ENCODE peak calls at places on chromosome 6, in four cellular contexts. L is body of pancreas, T is cardiac muscle cell, U is left ventricle myocardium inferior. Q is an unnamed sample.

GRCh38 chr6:158498362-158498761 is 61.5 kb upstream of the TMEM181 start:
- DNase-seq in L (no peak), T (no peak), U (no peak), Q (no peak)

GRCh38 chr6:83536034-83536646 is 23.8 kb downstream of the PRSS35 start:
- DNase-seq in T (peak; percentile 69), U (no peak), L (peak; percentile 65), Q (no peak)

GRCh38 chr6:150004101-150004782 is 21.1 kb downstream of the RAET1L start:
- DNase-seq in U (no peak), L (no peak), T (no peak), Q (no peak)

GRCh38 chr6:163214259-163214658 is 200.3 kb upstream of the QKI start:
- DNase-seq in U (no peak), T (no peak), L (no peak), Q (no peak)

GRCh38 chr6:66103354-66103753 is 396.3 kb upstream of the EYS start:
- DNase-seq in L (no peak), U (no peak), T (peak; percentile 10), Q (no peak)

GRCh38 chr6:145878591-145879295 is 64.1 kb upstream of the FBXO30 start:
- DNase-seq in L (no peak), T (no peak), U (no peak), Q (no peak)

GRCh38 chr6:39777661-39778060 is 14.5 kb upstream of the DAAM2 start:
- DNase-seq in L (no peak), T (peak; percentile 44), U (peak; percentile 32), Q (no peak)

GRCh38 chr6:147974376-147974775 is 368.3 kb upstream of the SASH1 start:
- DNase-seq in T (no peak), U (no peak), L (no peak), Q (no peak)

GRCh38 chr6:140124498-140124897 is 750.0 kb upstream of the CITED2 start:
- DNase-seq in U (no peak), T (no peak), L (no peak), Q (no peak)

GRCh38 chr6:21593412-21593926 is at the start of gene SOX4:
- DNase-seq in L (peak; percentile 98), U (peak; percentile 93), T (peak; percentile 98), Q (peak; percentile 95)

GRCh38 chr6:25217275-25217674 is 61.9 kb upstream of the CARMIL1 start:
- DNase-seq in L (no peak), U (no peak), T (no peak), Q (no peak)

GRCh38 chr6:11202513-11203305 is 29.8 kb downstream of the NEDD9 start:
- DNase-seq in U (no peak), L (peak; percentile 51), T (no peak), Q (no peak)

GRCh38 chr6:81814365-81815109 is 62.1 kb upstream of the TENT5A start:
- DNase-seq in U (no peak), L (no peak), T (no peak), Q (no peak)

GRCh38 chr6:138571174-138571573 is 71.9 kb upstream of the NHSL1 start:
- DNase-seq in U (no peak), T (no peak), L (no peak), Q (no peak)

GRCh38 chr6:41976794-41977484 is 35.3 kb upstream of the CCND3 start:
- DNase-seq in T (no peak), L (no peak), U (no peak), Q (no peak)

GRCh38 chr6:39314273-39314790 is at the start of gene KCNK17:
- DNase-seq in T (no peak), U (no peak), L (no peak), Q (no peak)

GRCh38 chr6:55980627-55981211 is 105.3 kb upstream of the BMP5 start:
- DNase-seq in L (peak; percentile 22), U (no peak), T (peak; percentile 64), Q (no peak)

GRCh38 chr6:167907837-167908681 is 81.3 kb downstream of the AFDN start:
- DNase-seq in L (peak; percentile 53), T (peak; percentile 15), U (no peak), Q (no peak)

GRCh38 chr6:36692220-36692619 is 5.4 kb upstream of the RAB44 start:
- DNase-seq in U (no peak), L (no peak), T (no peak), Q (no peak)

GRCh38 chr6:169411722-169412121 is 158.1 kb upstream of the THBS2 start:
- DNase-seq in U (no peak), T (no peak), L (no peak), Q (no peak)

GRCh38 chr6:53793318-53793975 is 1.4 kb upstream of the LRRC1 start:
- DNase-seq in T (peak; percentile 85), L (peak; percentile 84), U (no peak), Q (peak; percentile 75)

GRCh38 chr6:105794263-105794662 is 291.9 kb upstream of the PRDM1 start:
- DNase-seq in L (peak; percentile 79), U (peak; percentile 40), T (peak; percentile 23), Q (peak; percentile 56)

GRCh38 chr6:155317186-155317585 is 2.9 kb upstream of the TFB1M start:
- DNase-seq in U (no peak), L (no peak), T (no peak), Q (no peak)

GRCh38 chr6:33082702-33083101 is 6.9 kb downstream of the HLA-DPB1 start:
- DNase-seq in U (peak; percentile 49), L (peak; percentile 26), T (peak; percentile 49), Q (no peak)

GRCh38 chr6:168139121-168139520 is 60.1 kb upstream of the FRMD1 start:
- DNase-seq in L (no peak), U (no peak), T (no peak), Q (no peak)

GRCh38 chr6:57130784-57131183 is 40.8 kb downstream of the ZNF451 start:
- DNase-seq in T (no peak), L (no peak), U (no peak), Q (no peak)

GRCh38 chr6:78593898-78594666 is 273.3 kb upstream of the IRAK1BP1 start:
- DNase-seq in L (no peak), U (no peak), T (no peak), Q (no peak)

GRCh38 chr6:16676978-16677377 is 84.3 kb downstream of the ATXN1 start:
- DNase-seq in L (peak; percentile 39), U (no peak), T (no peak), Q (no peak)

GRCh38 chr6:116253188-116253504 is 729 bp downstream of the TSPYL4 start:
- DNase-seq in L (no peak), U (no peak), T (no peak), Q (no peak)

GRCh38 chr6:75493400-75494064 is at the start of gene FILIP1:
- DNase-seq in L (peak; percentile 80), T (peak; percentile 97), U (peak; percentile 59), Q (peak; percentile 46)

GRCh38 chr6:95743591-95743990 is 166.3 kb downstream of the MANEA start:
- DNase-seq in L (no peak), T (no peak), U (no peak), Q (no peak)

GRCh38 chr6:112014483-112014882 is 39.4 kb upstream of the CCN6 start:
- DNase-seq in T (no peak), L (no peak), U (no peak), Q (no peak)

GRCh38 chr6:41286544-41287346 is at the start of gene TREM1:
- DNase-seq in L (peak; percentile 15), U (peak; percentile 52), T (no peak), Q (peak; percentile 72)

GRCh38 chr6:37525460-37526357 is 26.0 kb upstream of the CCDC167 start:
- DNase-seq in U (no peak), T (peak; percentile 69), L (no peak), Q (no peak)

GRCh38 chr6:75171581-75172360 is 34.1 kb downstream of the COL12A1 start:
- DNase-seq in T (no peak), U (no peak), L (no peak), Q (no peak)

GRCh38 chr6:34663887-34664269 is 32.7 kb downstream of the ILRUN start:
- DNase-seq in L (no peak), T (no peak), U (no peak), Q (no peak)
- H3K4me1 ChIP-seq in L (peaks cover 48% of the 10 kb centered on the region), T (peaks cover 5% of the 10 kb centered on the region), U (peaks cover 66% of the 10 kb centered on the region), Q (peaks cover 13% of the 10 kb centered on the region)

GRCh38 chr6:27250277-27250954 is 2.9 kb downstream of the PRSS16 start:
- DNase-seq in T (no peak), U (no peak), L (peak; percentile 32), Q (peak; percentile 35)
- H3K27ac ChIP-seq in T (no peak overlapping the region), U (no peak overlapping the region), L (peak overlapping the region; percentile 95), Q (no peak overlapping the region)

DNA sequence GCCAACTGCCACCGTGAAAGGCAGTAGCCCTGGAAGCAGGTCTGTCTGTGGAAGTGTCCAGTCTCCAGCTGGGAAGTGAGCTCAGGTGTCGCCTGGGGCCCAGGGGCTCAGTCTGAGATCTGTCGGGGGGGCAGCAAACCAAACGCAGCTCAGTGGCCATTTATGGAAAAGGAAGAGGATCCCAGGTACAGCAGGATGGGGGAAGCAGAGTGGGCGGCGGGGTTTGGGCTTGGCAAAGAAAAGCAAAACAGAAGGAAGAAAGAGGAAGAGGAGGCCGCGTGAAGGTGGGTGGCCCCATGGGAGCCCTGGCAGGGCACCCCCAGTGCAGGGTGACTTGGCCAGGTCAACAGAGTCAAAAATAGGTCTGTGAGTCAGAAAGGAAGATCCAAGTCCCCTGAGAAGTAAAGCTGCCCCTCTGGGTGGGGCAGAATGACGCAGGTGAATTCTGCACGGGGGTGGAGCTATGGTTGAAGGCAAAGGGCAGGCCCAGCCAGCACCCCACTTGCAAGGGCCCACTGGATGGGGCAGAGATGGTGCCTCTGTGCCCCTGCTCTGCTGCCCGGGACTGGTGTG is 5.3 kb downstream of the PXDC1 start:
- DNase-seq in U (no peak), T (peak; percentile 21), L (no peak), Q (no peak)
- H3K4me1 ChIP-seq in U (peaks cover 98% of the 10 kb centered on the region), T (peaks cover 9% of the 10 kb centered on the region), L (peaks cover 48% of the 10 kb centered on the region), Q (peaks cover 23% of the 10 kb centered on the region)

GRCh38 chr6:30763618-30764489 is 19.5 kb upstream of the IER3 start:
- DNase-seq in U (no peak), L (peak; percentile 40), T (peak; percentile 86), Q (no peak)
- H3K27ac ChIP-seq in U (peak overlapping the region; percentile 70), L (peak overlapping the region; percentile 94), T (peak overlapping the region; percentile 99), Q (no peak overlapping the region)

Q was measured in lung.